ENCODE peak calls at places on chromosomes 13 and 19, in four cellular contexts. F is fibroblast of villous mesenchyme; C is brain microvascular endothelial cell; D is stimulated activated CD4-positive, alpha-beta T cell treated with anti-CD3 and anti-CD28 coated beads, Interleukin-4, amount 100 ng/mL, for 24 hours. S is an unnamed sample.

GRCh38 chr19:3608079-3608641 is 1.5 kb upstream of the TBXA2R start:
- DNase-seq in F (no peak), D (no peak), C (no peak), S (no peak)

GRCh38 chr19:6516018-6516658 is 14.0 kb upstream of the TUBB4A start:
- DNase-seq in F (peak; percentile 80), D (peak; percentile 66), C (peak; percentile 94), S (peak; percentile 86)

GRCh38 chr13:110334841-110335490 is 27.9 kb downstream of the COL4A2 start:
- DNase-seq in D (no peak), C (peak; percentile 89), F (no peak), S (no peak)

GRCh38 chr13:33262554-33262953 is 23.0 kb downstream of the STARD13 start:
- DNase-seq in D (no peak), C (no peak), F (no peak), S (no peak)

GRCh38 chr19:31501427-31502195 is 152.4 kb upstream of the TSHZ3 start:
- DNase-seq in D (no peak), F (no peak), C (no peak), S (no peak)

GRCh38 chr19:49133621-49134454 is 14.5 kb downstream of the PPFIA3 start:
- DNase-seq in D (peak; percentile 48), C (peak; percentile 33), F (peak; percentile 63), S (peak; percentile 87)

GRCh38 chr13:40315416-40316064 is 350.9 kb downstream of the FOXO1 start:
- DNase-seq in C (no peak), D (peak; percentile 62), F (no peak), S (no peak)

GRCh38 chr19:45472557-45473365 is 5.0 kb downstream of the FOSB start:
- DNase-seq in F (no peak), C (no peak), D (no peak), S (no peak)

GRCh38 chr19:4575267-4575793 is 15.8 kb upstream of the SEMA6B start:
- DNase-seq in C (peak; percentile 95), F (peak; percentile 94), D (no peak), S (peak; percentile 97)

GRCh38 chr13:30466358-30466714 is 600 bp upstream of the HMGB1 start:
- DNase-seq in C (peak; percentile 19), F (no peak), D (no peak), S (peak; percentile 29)

GRCh38 chr13:112095354-112095753 is 28.4 kb downstream of the SOX1 start:
- DNase-seq in C (no peak), F (no peak), D (no peak), S (no peak)